ENCODE peak calls at places on chromosomes 6 and 20, in five cellular contexts. K is AG09309, E is lower leg skin, R is mucosa of gallbladder, S is NCI-H748 treated with DMSO at 0.1 percent for 48 hours. N is an unnamed sample.

GRCh38 chr6:35426074-35426473 is 26.1 kb upstream of the FANCE start:
- DNase-seq in S (no peak), R (no peak), E (no peak), K (no peak), N (no peak)

GRCh38 chr20:4192378-4193048 is 177.2 kb upstream of the RNF24 start:
- DNase-seq in K (peak), R (no peak), S (no peak), E (no peak), N (no peak)

GRCh38 chr6:45416700-45417099 is 39.0 kb upstream of the SUPT3H start:
- DNase-seq in E (no peak), K (no peak), S (no peak), R (no peak), N (no peak)

GRCh38 chr20:20369353-20370086 is 1.6 kb downstream of the INSM1 start:
- DNase-seq in K (no peak), E (no peak), S (peak), R (no peak), N (no peak)

GRCh38 chr6:113428702-113429101 is 428.4 kb upstream of the MARCKS start:
- DNase-seq in S (no peak), R (no peak), E (no peak), K (no peak), N (no peak)

GRCh38 chr6:139375239-139376053 is 998 bp upstream of the CITED2 start:
- DNase-seq in R (peak), K (peak), E (peak), S (peak), N (peak)

GRCh38 chr20:41734506-41734945 is 116.3 kb upstream of the CHD6 start:
- DNase-seq in K (no peak), S (peak), R (peak), E (peak), N (peak)

GRCh38 chr6:53042112-53042511 is 23.1 kb upstream of the FBXO9 start:
- DNase-seq in S (no peak), K (no peak), R (no peak), E (no peak), N (no peak)

GRCh38 chr6:29792123-29793035 is 35.2 kb upstream of the HLA-G start:
- DNase-seq in K (no peak), R (peak), S (no peak), E (peak), N (peak)

GRCh38 chr20:33791959-33792597 is 19.1 kb upstream of the CHMP4B start:
- DNase-seq in E (no peak), S (no peak), K (no peak), R (no peak), N (peak)

GRCh38 chr6:166540631-166541331 is 45.7 kb downstream of the RAMACL start:
- DNase-seq in S (no peak), E (no peak), K (no peak), R (no peak), N (peak)

GRCh38 chr20:24789877-24790276 is 159.2 kb upstream of the CST7 start:
- DNase-seq in S (no peak), R (no peak), E (no peak), K (no peak), N (no peak)

GRCh38 chr20:13644010-13644409 is 5.3 kb upstream of the TASP1 start:
- DNase-seq in K (no peak), S (peak), R (no peak), E (no peak), N (no peak)

GRCh38 chr20:50251992-50252491 is 61.4 kb downstream of the CEBPB start:
- DNase-seq in S (no peak), K (peak), R (no peak), E (no peak), N (no peak)

GRCh38 chr6:87936065-87936464 is 111.6 kb upstream of the SPACA1 start:
- DNase-seq in S (no peak), K (no peak), E (no peak), R (no peak), N (no peak)

GRCh38 chr6:85865665-85866372 is 223.1 kb upstream of the SYNCRIP start:
- DNase-seq in K (peak), E (no peak), S (peak), R (peak), N (no peak)

GRCh38 chr20:23637282-23638221 is at the start of gene CST3:
- DNase-seq in S (peak), E (peak), K (peak), R (peak), N (no peak)

GRCh38 chr20:44089987-44090674 is 96.9 kb downstream of the JPH2 start:
- DNase-seq in R (peak), S (no peak), K (no peak), E (no peak), N (no peak)

GRCh38 chr6:1481326-1481725 is 92.0 kb downstream of the FOXF2 start:
- DNase-seq in S (no peak), E (no peak), K (peak), R (no peak), N (no peak)

GRCh38 chr6:14396826-14397517 is 279.4 kb downstream of the CD83 start:
- DNase-seq in R (no peak), K (no peak), E (no peak), S (no peak), N (no peak)

GRCh38 chr20:41587523-41587922 is 30.7 kb downstream of the CHD6 start:
- DNase-seq in K (no peak), R (no peak), S (no peak), E (no peak), N (no peak)

GRCh38 chr6:16358531-16359138 is 120.2 kb downstream of the GMPR start:
- DNase-seq in R (no peak), S (no peak), K (no peak), E (no peak), N (no peak)

GRCh38 chr6:18792832-18793231 is 405.7 kb downstream of the RNF144B start:
- DNase-seq in K (no peak), S (peak), R (no peak), E (no peak), N (no peak)

GRCh38 chr6:11999245-11999644 is 12.9 kb upstream of the HIVEP1 start:
- DNase-seq in S (no peak), E (no peak), R (no peak), K (no peak), N (no peak)

N was measured in activated CD8-positive, alpha-beta memory T cell treated with anti-CD3 and anti-CD28 coated beads, Interleukin-2, amount 50 U/mL, for 4 hours.